ENCODE peak calls at places on chromosomes 3 and 15, in four cellular contexts. I, W, N and E are unnamed samples.

GRCh38 chr15:91864669-91865068 is 11.2 kb downstream of the SLCO3A1 start:
- DNase-seq in I (no peak), W (no peak), N (no peak), E (no peak)

GRCh38 chr15:85840079-85840801 is 45.5 kb upstream of the KLHL25 start:
- DNase-seq in I (peak), W (peak), N (peak), E (peak)

GRCh38 chr3:55947406-55947805 is 460.3 kb upstream of the WNT5A start:
- DNase-seq in I (no peak), W (no peak), N (no peak), E (no peak)

GRCh38 chr15:23912191-23912590 is 225.1 kb upstream of the NDN start:
- DNase-seq in I (no peak), W (no peak), N (peak), E (peak)

GRCh38 chr15:66378814-66379430 is 7.8 kb upstream of the MAP2K1 start:
- DNase-seq in I (no peak), W (no peak), N (no peak), E (no peak)

GRCh38 chr3:177574232-177574856 is 377.1 kb upstream of the TBL1XR1 start:
- DNase-seq in I (no peak), W (no peak), N (no peak), E (peak)

GRCh38 chr15:88835646-88836045 is 32.4 kb downstream of the ACAN start:
- DNase-seq in I (no peak), W (no peak), N (no peak), E (no peak)

GRCh38 chr3:165667676-165668075 is 169.5 kb downstream of the BCHE start:
- DNase-seq in I (no peak), W (no peak), N (no peak), E (no peak)

GRCh38 chr15:81914734-81915234 is 131.0 kb downstream of the MEX3B start:
- DNase-seq in I (no peak), W (no peak), N (peak), E (no peak)

GRCh38 chr3:32640939-32641725 is 43.9 kb upstream of the CNOT10 start:
- DNase-seq in I (no peak), W (no peak), N (no peak), E (no peak)

GRCh38 chr3:148459931-148460513 is 237.7 kb upstream of the AGTR1 start:
- DNase-seq in I (no peak), W (no peak), N (no peak), E (no peak)

GRCh38 chr3:46549408-46549904 is 16.6 kb downstream of the LRRC2 start:
- DNase-seq in I (peak), W (no peak), N (no peak), E (peak)

GRCh38 chr3:53436828-53437227 is 57.6 kb upstream of the CACNA1D start:
- DNase-seq in I (no peak), W (no peak), N (no peak), E (no peak)

GRCh38 chr3:196962108-196962929 is 6.3 kb downstream of the PIGZ start:
- DNase-seq in I (no peak), W (no peak), N (no peak), E (no peak)
- TF ChIP-seq USF1 in I (no peak), W (no peak), N (no peak), E (no peak)

GRCh38 chr3:119125742-119126507 is 20.0 kb upstream of the TEX55 start:
- DNase-seq in I (no peak), W (no peak), N (no peak), E (peak)

GRCh38 chr3:119120480-119120879 is 25.5 kb upstream of the TEX55 start:
- DNase-seq in I (no peak), W (no peak), N (no peak), E (no peak)

DNA sequence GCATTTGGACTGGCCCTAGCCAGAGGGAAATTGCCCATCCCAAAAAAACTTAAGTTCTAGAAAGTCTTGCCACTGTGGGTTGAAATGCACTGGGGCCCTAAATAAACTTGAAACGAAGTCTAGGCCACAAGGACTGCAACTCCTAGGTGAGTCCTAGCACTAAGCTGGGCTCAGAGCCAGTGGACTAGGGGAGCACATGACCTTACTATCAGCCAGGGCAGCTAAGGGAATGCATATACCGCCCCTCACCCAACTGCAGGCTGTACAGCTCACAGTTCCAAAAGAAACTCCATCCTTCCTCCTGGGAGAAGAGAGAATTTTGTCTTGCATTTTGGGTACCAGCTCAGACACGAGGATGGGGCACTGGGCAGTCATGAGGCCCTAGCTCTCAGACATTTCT is 23.6 kb upstream of the TEX55 start:
- DNase-seq in I (no peak), W (no peak), N (no peak), E (no peak)
- TF ChIP-seq USF1 in I (no peak), W (no peak), N (no peak), E (no peak)

GRCh38 chr3:11050666-11051323 is 58.2 kb downstream of the SLC6A1 start:
- DNase-seq in I (no peak), W (no peak), N (no peak), E (no peak)

GRCh38 chr3:11047500-11047899 is 55.0 kb downstream of the SLC6A1 start:
- DNase-seq in I (no peak), W (no peak), N (no peak), E (no peak)

GRCh38 chr3:11045536-11045935 is 53.0 kb downstream of the SLC6A1 start:
- DNase-seq in I (peak), W (no peak), N (no peak), E (peak)
- TF ChIP-seq USF1 in I (no peak), W (no peak), N (no peak), E (no peak)

DNA sequence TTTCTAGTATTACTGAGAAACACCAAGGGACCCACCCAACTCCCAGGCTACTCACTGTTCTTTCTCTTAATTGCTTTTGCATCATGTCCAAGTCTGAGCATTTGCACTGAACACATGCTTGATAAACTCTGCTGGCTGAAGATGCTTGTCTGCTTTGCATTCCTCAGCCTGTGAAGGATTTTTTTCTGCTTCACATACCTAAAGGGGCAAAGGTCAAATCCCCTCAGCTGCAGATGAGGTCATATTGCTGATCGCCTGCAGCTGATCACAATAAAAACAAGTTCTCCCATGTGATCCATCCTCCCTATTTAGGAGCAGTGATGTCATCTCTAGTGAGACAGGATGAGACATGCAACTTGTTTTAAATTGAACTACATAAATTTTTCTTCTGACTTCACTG is 84.6 kb upstream of the DCBLD2 start:
- DNase-seq in I (peak), W (no peak), N (no peak), E (no peak)
- TF ChIP-seq USF1 in I (no peak), W (no peak), N (peak), E (no peak)

GRCh38 chr3:80914854-80915253 is 846.6 kb downstream of the GBE1 start:
- DNase-seq in I (no peak), W (no peak), N (no peak), E (no peak)
- TF ChIP-seq USF1 in I (no peak), W (no peak), N (no peak), E (no peak)

DNA sequence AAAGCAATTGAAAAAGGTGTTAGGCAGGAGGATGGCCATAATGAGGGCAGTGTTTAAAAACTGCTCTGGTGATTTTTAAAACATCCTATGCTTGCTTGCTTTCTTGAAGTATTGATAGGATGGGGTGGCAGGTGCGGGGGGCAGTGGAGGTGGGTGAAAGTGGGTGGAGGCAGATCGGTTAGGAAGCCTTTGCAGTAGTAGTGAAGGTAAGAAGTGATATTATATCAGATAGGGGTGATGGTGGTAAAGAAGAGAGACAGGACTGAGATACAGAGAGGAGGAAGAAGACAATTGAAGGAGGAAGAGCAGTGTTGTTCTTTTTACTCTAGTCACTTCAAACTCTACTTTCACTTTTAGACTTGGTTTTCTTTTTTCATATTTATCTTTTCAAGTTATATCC is 11.1 kb downstream of the ZNF80 start:
- DNase-seq in I (no peak), W (no peak), N (no peak), E (no peak)
- TF ChIP-seq USF1 in I (no peak), W (no peak), N (no peak), E (no peak)

GRCh38 chr3:156176048-156176447 is 55.7 kb downstream of the KCNAB1 start:
- DNase-seq in I (no peak), W (no peak), N (peak), E (no peak)

GRCh38 chr3:156181509-156181908 is 61.1 kb downstream of the KCNAB1 start:
- DNase-seq in I (no peak), W (no peak), N (no peak), E (no peak)

GRCh38 chr3:156176629-156177210 is 56.3 kb downstream of the KCNAB1 start:
- DNase-seq in I (no peak), W (no peak), N (no peak), E (no peak)

GRCh38 chr3:156183396-156183795 is 63.0 kb downstream of the KCNAB1 start:
- DNase-seq in I (no peak), W (no peak), N (no peak), E (no peak)

DNA sequence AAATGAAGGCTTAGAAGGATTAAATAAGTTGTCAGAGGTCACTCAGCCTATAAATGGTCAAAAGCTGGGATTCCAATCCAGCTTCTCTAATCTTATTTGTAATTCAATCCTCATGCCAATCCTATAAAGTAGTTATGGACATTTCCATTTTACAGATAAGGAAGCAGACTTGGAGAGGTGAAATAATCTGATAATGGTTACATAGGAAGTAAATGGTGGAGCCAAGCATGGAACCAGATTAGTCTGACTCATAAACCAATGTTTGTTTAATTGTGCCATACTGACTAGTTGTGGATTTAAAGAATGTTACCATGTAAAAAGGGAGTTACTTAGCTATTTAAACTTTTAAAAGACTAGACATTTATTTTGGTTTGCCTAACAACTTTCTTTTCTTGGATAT is 59.7 kb downstream of the KCNAB1 start:
- DNase-seq in I (no peak), W (no peak), N (no peak), E (no peak)
- TF ChIP-seq USF1 in I (no peak), W (no peak), N (no peak), E (no peak)

GRCh38 chr3:58471025-58471887 is 20.6 kb upstream of the KCTD6 start:
- DNase-seq in I (peak), W (no peak), N (no peak), E (no peak)
- TF ChIP-seq USF1 in I (no peak), W (no peak), N (no peak), E (no peak)